ENCODE peak calls at places on chromosome 22, in nine cellular contexts. One of them, this sample, is unnamed.

GRCh38 chr22:16955678-16956210 is 52.3 kb downstream of the GAB4 start:
- DNase-seq in putamen: peak
- DNase-seq in T-cell: no peak
- DNase-seq in HEK293T: peak
- DNase-seq in sigmoid colon: no peak
- DNase-seq in neuronal stem cell: no peak
- DNase-seq in effector CD4-positive, alpha-beta T cell: no peak
- DNase-seq in activated naive CD4-positive, alpha-beta T cell treated with Interleukin-2 at 50 U/mL for 16 hours: no peak
- DNase-seq in T-helper 9 cell: no peak
- DNase-seq in this sample: peak

GRCh38 chr22:36413022-36413770 is 25.4 kb upstream of the MYH9 start:
- DNase-seq in putamen: no peak
- DNase-seq in T-cell: no peak
- DNase-seq in HEK293T: no peak
- DNase-seq in sigmoid colon: no peak
- DNase-seq in neuronal stem cell: no peak
- DNase-seq in effector CD4-positive, alpha-beta T cell: no peak
- DNase-seq in activated naive CD4-positive, alpha-beta T cell treated with Interleukin-2 at 50 U/mL for 16 hours: no peak
- DNase-seq in T-helper 9 cell: no peak
- DNase-seq in this sample: no peak

GRCh38 chr22:45097061-45097460 is 66.7 kb upstream of the NUP50 start:
- DNase-seq in putamen: no peak
- DNase-seq in T-cell: no peak
- DNase-seq in HEK293T: no peak
- DNase-seq in sigmoid colon: no peak
- DNase-seq in neuronal stem cell: no peak
- DNase-seq in effector CD4-positive, alpha-beta T cell: no peak
- DNase-seq in activated naive CD4-positive, alpha-beta T cell treated with Interleukin-2 at 50 U/mL for 16 hours: no peak
- DNase-seq in T-helper 9 cell: no peak
- DNase-seq in this sample: no peak

GRCh38 chr22:29528144-29528543 is 25.4 kb downstream of the THOC5 start:
- DNase-seq in putamen: peak
- DNase-seq in T-cell: no peak
- DNase-seq in HEK293T: no peak
- DNase-seq in sigmoid colon: no peak
- DNase-seq in neuronal stem cell: no peak
- DNase-seq in effector CD4-positive, alpha-beta T cell: no peak
- DNase-seq in activated naive CD4-positive, alpha-beta T cell treated with Interleukin-2 at 50 U/mL for 16 hours: no peak
- DNase-seq in T-helper 9 cell: no peak
- DNase-seq in this sample: no peak

GRCh38 chr22:45868586-45869443 is 108.1 kb downstream of the WNT7B start:
- DNase-seq in putamen: no peak
- DNase-seq in T-cell: no peak
- DNase-seq in HEK293T: no peak
- DNase-seq in sigmoid colon: peak
- DNase-seq in neuronal stem cell: no peak
- DNase-seq in effector CD4-positive, alpha-beta T cell: no peak
- DNase-seq in activated naive CD4-positive, alpha-beta T cell treated with Interleukin-2 at 50 U/mL for 16 hours: no peak
- DNase-seq in T-helper 9 cell: no peak
- DNase-seq in this sample: peak

GRCh38 chr22:25514436-25514835 is 50.0 kb upstream of the GRK3 start:
- DNase-seq in putamen: no peak
- DNase-seq in T-cell: no peak
- DNase-seq in HEK293T: no peak
- DNase-seq in sigmoid colon: no peak
- DNase-seq in neuronal stem cell: no peak
- DNase-seq in effector CD4-positive, alpha-beta T cell: no peak
- DNase-seq in activated naive CD4-positive, alpha-beta T cell treated with Interleukin-2 at 50 U/mL for 16 hours: no peak
- DNase-seq in T-helper 9 cell: no peak
- DNase-seq in this sample: no peak

GRCh38 chr22:23245045-23245798 is 64.9 kb downstream of the BCR start:
- DNase-seq in putamen: no peak
- DNase-seq in T-cell: no peak
- DNase-seq in HEK293T: no peak
- DNase-seq in sigmoid colon: no peak
- DNase-seq in neuronal stem cell: no peak
- DNase-seq in effector CD4-positive, alpha-beta T cell: no peak
- DNase-seq in activated naive CD4-positive, alpha-beta T cell treated with Interleukin-2 at 50 U/mL for 16 hours: no peak
- DNase-seq in T-helper 9 cell: no peak
- DNase-seq in this sample: no peak

GRCh38 chr22:34294986-34295385 is 374.7 kb upstream of the LARGE1 start:
- DNase-seq in putamen: no peak
- DNase-seq in T-cell: no peak
- DNase-seq in HEK293T: no peak
- DNase-seq in sigmoid colon: no peak
- DNase-seq in neuronal stem cell: no peak
- DNase-seq in effector CD4-positive, alpha-beta T cell: no peak
- DNase-seq in activated naive CD4-positive, alpha-beta T cell treated with Interleukin-2 at 50 U/mL for 16 hours: no peak
- DNase-seq in T-helper 9 cell: no peak
- DNase-seq in this sample: no peak

GRCh38 chr22:50443801-50444625 is 30.8 kb downstream of the SBF1 start:
- DNase-seq in putamen: no peak
- DNase-seq in T-cell: no peak
- DNase-seq in HEK293T: no peak
- DNase-seq in sigmoid colon: no peak
- DNase-seq in neuronal stem cell: no peak
- DNase-seq in effector CD4-positive, alpha-beta T cell: no peak
- DNase-seq in activated naive CD4-positive, alpha-beta T cell treated with Interleukin-2 at 50 U/mL for 16 hours: no peak
- DNase-seq in T-helper 9 cell: no peak
- DNase-seq in this sample: no peak

GRCh38 chr22:46373838-46374662 is 38.5 kb downstream of the TRMU start:
- DNase-seq in putamen: no peak
- DNase-seq in T-cell: no peak
- DNase-seq in HEK293T: no peak
- DNase-seq in sigmoid colon: no peak
- DNase-seq in neuronal stem cell: no peak
- DNase-seq in effector CD4-positive, alpha-beta T cell: no peak
- DNase-seq in activated naive CD4-positive, alpha-beta T cell treated with Interleukin-2 at 50 U/mL for 16 hours: peak
- DNase-seq in T-helper 9 cell: no peak
- DNase-seq in this sample: peak

GRCh38 chr22:27336151-27337090 is 465.1 kb downstream of the MN1 start:
- DNase-seq in putamen: no peak
- DNase-seq in T-cell: no peak
- DNase-seq in HEK293T: no peak
- DNase-seq in sigmoid colon: no peak
- DNase-seq in neuronal stem cell: no peak
- DNase-seq in effector CD4-positive, alpha-beta T cell: no peak
- DNase-seq in activated naive CD4-positive, alpha-beta T cell treated with Interleukin-2 at 50 U/mL for 16 hours: no peak
- DNase-seq in T-helper 9 cell: no peak
- DNase-seq in this sample: no peak